ENCODE peak calls at places on chromosomes 6 and 20, in six cellular contexts. B, V, X, N, H and Z are unnamed samples.

GRCh38 chr6:142013286-142013685 is 119.4 kb upstream of the GJE1 start:
- DNase-seq in H (peak), B (no peak), V (peak), N (no peak), X (peak), Z (peak)

GRCh38 chr6:157912326-157912725 is 69.3 kb upstream of the SYNJ2 start:
- DNase-seq in X (no peak), B (peak), V (peak), H (peak), N (no peak), Z (peak)

GRCh38 chr6:5525209-5525608 is 263.9 kb downstream of the FARS2 start:
- DNase-seq in N (no peak), H (no peak), X (peak), V (peak), B (no peak), Z (peak)

GRCh38 chr6:135680964-135681913 is 170.3 kb upstream of the PDE7B start:
- DNase-seq in V (no peak), H (peak), X (no peak), N (no peak), B (no peak), Z (no peak)

GRCh38 chr6:31792741-31793140 is 2.8 kb downstream of the VARS1 start:
- DNase-seq in B (no peak), X (peak), H (peak), N (no peak), V (peak), Z (no peak)

GRCh38 chr20:24668791-24669190 is 199.4 kb downstream of the SYNDIG1 start:
- DNase-seq in N (no peak), V (no peak), X (no peak), B (no peak), H (no peak), Z (no peak)

GRCh38 chr6:54878705-54879104 is 32.1 kb downstream of the FAM83B start:
- DNase-seq in N (no peak), H (no peak), V (no peak), B (no peak), X (no peak), Z (no peak)

GRCh38 chr20:23152308-23152892 is 66.3 kb upstream of the CD93 start:
- DNase-seq in N (peak), V (peak), X (peak), H (peak), B (no peak), Z (peak)

GRCh38 chr20:59696476-59696875 is 92.1 kb downstream of the PHACTR3 start:
- DNase-seq in N (no peak), V (no peak), B (peak), H (no peak), X (no peak), Z (no peak)

GRCh38 chr6:5025911-5026819 is 22.3 kb upstream of the RPP40 start:
- DNase-seq in N (peak), V (peak), H (peak), B (no peak), X (peak), Z (peak)

GRCh38 chr20:61874421-61875068 is 191.1 kb downstream of the TAF4 start:
- DNase-seq in X (peak), N (no peak), B (no peak), V (no peak), H (peak), Z (no peak)

GRCh38 chr6:43770417-43771209 is 602 bp downstream of the VEGFA start:
- DNase-seq in H (peak), B (no peak), N (peak), V (peak), X (peak), Z (peak)

GRCh38 chr6:28789553-28790083 is 134.2 kb downstream of the TRIM27 start:
- DNase-seq in V (peak), H (peak), X (peak), B (peak), N (no peak), Z (peak)

GRCh38 chr6:43871933-43872332 is 101.9 kb downstream of the VEGFA start:
- DNase-seq in X (no peak), B (no peak), H (no peak), N (no peak), V (no peak), Z (no peak)

GRCh38 chr6:158894192-158894591 is 75.0 kb upstream of the EZR start:
- DNase-seq in H (peak), N (no peak), B (no peak), V (peak), X (peak), Z (peak)

GRCh38 chr20:56487216-56487615 is 18.8 kb downstream of the RTF2 start:
- DNase-seq in N (no peak), B (peak), V (no peak), X (no peak), H (no peak), Z (no peak)

GRCh38 chr20:25000268-25000801 is 7.8 kb upstream of the APMAP start:
- DNase-seq in V (peak), X (peak), N (peak), H (peak), B (no peak), Z (peak)

GRCh38 chr6:130018830-130019795 is 732 bp downstream of the L3MBTL3 start:
- DNase-seq in X (peak), N (peak), H (peak), V (peak), B (no peak), Z (peak)